ENCODE peak calls at places on chromosomes 2 and 18, in eight cellular contexts. V is cardiac fibroblast; Q is GM13976; E is GM10248; U is B cell; J is CD8-positive, alpha-beta T cell; N is fibroblast of the aortic adventitia; D is GM20000. O is an unnamed sample.

GRCh38 chr18:58754544-58755068 is 83.3 kb downstream of the MALT1 start:
- DNase-seq in U (peak; percentile 46), D (no peak), J (no peak), Q (no peak), E (no peak), V (no peak), N (no peak), O (no peak)

GRCh38 chr2:55617160-55618024 is at the start of gene PPP4R3B:
- DNase-seq in N (peak; percentile 99), E (peak; percentile 97), V (peak; percentile 100), J (peak; percentile 98), D (peak; percentile 92), Q (peak; percentile 98), U (peak; percentile 99), O (peak; percentile 93)

GRCh38 chr2:133135035-133135654 is 433.1 kb downstream of the NCKAP5 start:
- DNase-seq in E (no peak), U (no peak), J (no peak), V (no peak), N (no peak), Q (no peak), D (no peak), O (no peak)

GRCh38 chr18:58026395-58026794 is 17.6 kb upstream of the NEDD4L start:
- DNase-seq in U (no peak), E (no peak), J (no peak), Q (no peak), D (no peak), V (no peak), N (no peak), O (no peak)

GRCh38 chr2:139160838-139161237 is 380.6 kb upstream of the NXPH2 start:
- DNase-seq in N (peak; percentile 1), D (no peak), J (no peak), V (peak; percentile 0), Q (no peak), U (no peak), E (no peak), O (no peak)

GRCh38 chr18:71398530-71398929 is 1109.7 kb downstream of the SOCS6 start:
- DNase-seq in U (no peak), N (peak; percentile 37), Q (no peak), E (no peak), D (no peak), J (no peak), V (peak; percentile 36), O (no peak)

GRCh38 chr2:21118302-21118920 is 5.4 kb upstream of the TDRD15 start:
- DNase-seq in V (peak; percentile 25), D (peak; percentile 32), N (peak; percentile 2), U (no peak), E (peak; percentile 28), Q (peak; percentile 38), J (no peak), O (peak; percentile 32)

GRCh38 chr2:237573721-237574415 is 7.5 kb downstream of the PRLH start:
- DNase-seq in U (no peak), V (no peak), N (no peak), J (no peak), E (no peak), D (no peak), Q (no peak), O (no peak)

GRCh38 chr2:132460781-132461180 is 44.2 kb downstream of the GPR39 start:
- DNase-seq in E (no peak), N (peak; percentile 79), Q (no peak), V (no peak), D (no peak), J (no peak), U (no peak), O (no peak)

GRCh38 chr2:8487461-8487932 is 194.4 kb upstream of the ID2 start:
- DNase-seq in J (no peak), V (no peak), D (no peak), U (no peak), E (no peak), Q (peak; percentile 44), N (no peak), O (no peak)

GRCh38 chr2:184372484-184372883 is 225.8 kb upstream of the ZNF804A start:
- DNase-seq in J (no peak), N (no peak), Q (no peak), U (no peak), V (no peak), E (no peak), D (no peak), O (no peak)

GRCh38 chr2:44974064-44974715 is 32.7 kb downstream of the SIX3 start:
- DNase-seq in Q (peak; percentile 27), U (no peak), V (peak; percentile 89), E (no peak), D (no peak), J (no peak), N (peak; percentile 70), O (no peak)

GRCh38 chr18:22683196-22683676 is 249.9 kb upstream of the RBBP8 start:
- DNase-seq in V (peak; percentile 83), D (no peak), Q (no peak), N (peak; percentile 97), U (no peak), J (no peak), E (no peak), O (no peak)

GRCh38 chr2:220270506-220271070 is 643.2 kb downstream of the SLC4A3 start:
- DNase-seq in E (no peak), V (no peak), Q (no peak), N (no peak), U (no peak), J (no peak), D (no peak), O (no peak)

GRCh38 chr18:44840053-44840826 is 159.6 kb downstream of the SETBP1 start:
- DNase-seq in D (no peak), V (no peak), Q (no peak), J (no peak), E (no peak), N (peak; percentile 80), U (no peak), O (no peak)

GRCh38 chr18:42719221-42719620 is 396.3 kb downstream of the RIT2 start:
- DNase-seq in J (no peak), U (no peak), N (no peak), V (no peak), E (no peak), Q (no peak), D (no peak), O (no peak)

GRCh38 chr2:104412384-104412783 is 441.5 kb upstream of the POU3F3 start:
- DNase-seq in U (no peak), Q (peak; percentile 43), J (no peak), N (no peak), D (peak; percentile 61), E (peak; percentile 33), V (peak; percentile 3), O (peak; percentile 60)
- TF ChIP-seq CTCF in U (peak; percentile 34), Q (peak; percentile 44), J (no peak), N (no peak), D (peak; percentile 11), E (peak; percentile 46), V (no peak), O (peak; percentile 61)

GRCh38 chr2:211035548-211036185 is 479.3 kb downstream of the CPS1 start:
- DNase-seq in D (peak; percentile 6), J (no peak), E (no peak), U (no peak), N (peak; percentile 64), V (peak; percentile 59), Q (no peak), O (no peak)
- TF ChIP-seq CTCF in D (no peak), J (no peak), E (peak; percentile 52), U (peak; percentile 40), N (peak; percentile 75), V (peak; percentile 58), Q (peak; percentile 31), O (peak; percentile 52)

GRCh38 chr18:28136071-28136470 is 40.9 kb downstream of the CDH2 start:
- DNase-seq in E (no peak), D (no peak), N (no peak), V (no peak), J (no peak), U (no peak), Q (no peak), O (no peak)

GRCh38 chr18:28143725-28144124 is 33.2 kb downstream of the CDH2 start:
- DNase-seq in E (no peak), N (no peak), D (no peak), Q (no peak), J (no peak), V (no peak), U (no peak), O (no peak)

GRCh38 chr18:28134774-28135173 is 42.2 kb downstream of the CDH2 start:
- DNase-seq in V (no peak), J (no peak), D (no peak), N (no peak), Q (no peak), U (no peak), E (no peak), O (no peak)

GRCh38 chr18:28138816-28139215 is 38.1 kb downstream of the CDH2 start:
- DNase-seq in E (no peak), D (no peak), U (no peak), N (no peak), J (no peak), V (no peak), Q (no peak), O (no peak)
- TF ChIP-seq CTCF in E (no peak), D (no peak), U (no peak), N (no peak), J (no peak), V (no peak), Q (no peak), O (no peak)

DNA sequence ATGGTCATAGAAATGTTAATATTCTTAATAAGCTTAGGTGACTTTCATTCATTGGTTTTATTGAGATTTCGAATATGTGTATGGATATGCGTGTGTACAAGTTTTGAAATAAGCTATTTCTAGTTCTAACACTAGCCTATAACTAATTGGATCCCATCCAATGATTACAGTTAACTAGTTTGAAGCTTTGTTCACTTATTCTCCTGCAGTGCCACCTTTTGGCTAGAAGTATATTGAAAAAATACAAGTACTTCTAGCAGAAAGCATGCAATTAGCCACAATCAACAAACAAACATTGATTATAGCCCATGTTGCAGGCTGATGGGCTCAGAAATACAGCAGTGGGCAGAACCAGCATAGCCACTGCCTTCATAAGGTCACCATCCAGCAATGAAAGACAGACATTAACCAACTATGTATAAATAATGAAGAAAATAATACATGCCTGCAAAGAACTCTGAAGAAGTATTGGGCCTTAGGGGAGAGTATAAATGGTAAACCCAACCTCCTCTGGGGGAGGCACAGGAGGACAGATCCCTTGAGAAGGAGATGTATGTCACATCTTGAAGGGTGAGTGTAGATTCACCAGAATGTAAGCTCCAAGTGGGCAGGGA is 5.1 kb upstream of the PIEZO2 start:
- DNase-seq in D (peak; percentile 62), E (peak; percentile 44), V (peak; percentile 74), N (peak; percentile 71), J (no peak), Q (peak; percentile 52), U (no peak), O (peak; percentile 57)
- TF ChIP-seq CTCF in D (no peak), E (peak; percentile 45), V (peak; percentile 33), N (peak; percentile 41), J (no peak), Q (peak; percentile 32), U (peak; percentile 12), O (peak; percentile 48)

DNA sequence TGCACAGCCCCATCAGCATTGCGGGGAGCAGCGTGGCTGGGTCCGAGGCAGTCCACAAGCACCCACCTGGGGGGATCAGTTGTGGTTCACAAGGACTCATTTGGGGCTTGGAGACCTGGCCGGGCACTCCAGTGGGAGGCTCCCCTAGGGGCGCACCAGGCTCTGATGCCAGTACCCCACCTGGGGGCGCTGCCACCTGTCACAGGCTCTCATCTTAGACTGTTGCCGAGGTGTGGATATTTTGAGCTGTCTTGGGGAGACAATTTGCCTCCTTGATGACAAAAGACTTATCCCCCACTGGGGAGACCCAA is 3.0 kb downstream of the ADRA2B start:
- DNase-seq in N (no peak), V (no peak), D (no peak), Q (no peak), E (no peak), U (no peak), J (no peak), O (no peak)
- TF ChIP-seq CTCF in N (no peak), V (no peak), D (peak; percentile 8), Q (peak; percentile 18), E (peak; percentile 25), U (peak; percentile 31), J (no peak), O (peak; percentile 30)